ENCODE peak calls at places on chromosome 1, in ten cellular contexts. V is transverse colon, S is suprapubic skin, Z is stomach, G is H1, J is SK-N-SH, D is K562, F is HepG2, E is sigmoid colon, U is GM12878. I is an unnamed sample. For H3K4me1, the result is how much of the 10 kb centered on the place peaks cover.

GRCh38 chr1:3061981-3062615 is 6.9 kb upstream of the PRDM16 start:
- DNase-seq in J (no peak), Z (peak), F (no peak), G (no peak), D (no peak), S (no peak), U (no peak), V (no peak), E (peak), I (no peak)

GRCh38 chr1:225817611-225818061 is 7.7 kb downstream of the EPHX1 start:
- DNase-seq in Z (peak), V (peak), J (no peak), S (peak), F (peak), E (peak), U (no peak), G (no peak), D (peak), I (no peak)

GRCh38 chr1:116119876-116120275 is 8.7 kb downstream of the MAB21L3 start:
- DNase-seq in J (no peak), G (no peak), S (no peak), F (no peak), Z (no peak), V (no peak), D (no peak), E (no peak), U (no peak), I (no peak)

GRCh38 chr1:94486990-94487389 is 54.6 kb downstream of the F3 start:
- DNase-seq in E (no peak), S (no peak), J (no peak), D (no peak), Z (no peak), V (no peak), G (no peak), U (no peak), F (no peak), I (no peak)

GRCh38 chr1:110069302-110070281 is 880 bp downstream of the ALX3 start:
- DNase-seq in F (no peak), J (no peak), G (no peak), U (no peak), S (no peak), V (no peak), Z (no peak), E (no peak), D (no peak), I (no peak)

GRCh38 chr1:27306892-27307850 is 14.8 kb upstream of the TMEM222 start:
- DNase-seq in S (no peak), D (peak), J (no peak), U (no peak), V (no peak), Z (no peak), E (no peak), F (peak), G (no peak), I (no peak)

GRCh38 chr1:202266061-202266765 is 72.6 kb downstream of the LGR6 start:
- DNase-seq in J (no peak), D (no peak), U (no peak), E (peak), S (no peak), Z (peak), G (no peak), V (no peak), F (no peak), I (no peak)

GRCh38 chr1:46806196-46807020 is 7.6 kb downstream of the CYP4B1 start:
- DNase-seq in E (peak), F (no peak), U (no peak), D (no peak), Z (peak), V (no peak), J (no peak), G (no peak), S (peak), I (peak)

GRCh38 chr1:94384485-94385353 is 33.5 kb upstream of the ABCD3 start:
- DNase-seq in S (no peak), G (no peak), J (peak), U (no peak), E (no peak), F (peak), V (peak), D (no peak), Z (peak), I (no peak)

GRCh38 chr1:219772265-219773036 is 155.9 kb downstream of the SLC30A10 start:
- DNase-seq in D (no peak), S (no peak), J (no peak), F (no peak), U (no peak), Z (no peak), E (no peak), G (no peak), V (no peak), I (no peak)

GRCh38 chr1:76379506-76379905 is 305.0 kb downstream of the ST6GALNAC3 start:
- DNase-seq in G (no peak), E (no peak), Z (no peak), U (no peak), D (no peak), V (no peak), S (no peak), F (no peak), J (no peak), I (no peak)

GRCh38 chr1:41347276-41347675 is 14.0 kb upstream of the FOXO6 start:
- DNase-seq in E (no peak), F (no peak), S (peak), J (no peak), V (no peak), Z (no peak), D (no peak), U (no peak), G (no peak), I (no peak)

GRCh38 chr1:203536981-203537455 is 43.1 kb downstream of the OPTC start:
- DNase-seq in F (peak), S (no peak), J (no peak), E (no peak), D (no peak), G (no peak), V (peak), U (no peak), Z (peak), I (no peak)

GRCh38 chr1:84253891-84254290 is 47.6 kb upstream of the SAMD13 start:
- DNase-seq in V (peak), J (no peak), D (no peak), Z (peak), E (peak), G (no peak), U (no peak), S (no peak), F (peak), I (no peak)

GRCh38 chr1:177164380-177165068 is at the start of gene ASTN1:
- DNase-seq in E (no peak), J (peak), V (no peak), F (no peak), U (no peak), Z (no peak), G (no peak), D (no peak), S (no peak), I (no peak)

GRCh38 chr1:209645574-209646452 is 6.4 kb downstream of the LAMB3 start:
- DNase-seq in G (no peak), S (no peak), U (no peak), Z (no peak), J (no peak), E (no peak), D (peak), V (no peak), F (no peak), I (no peak)

GRCh38 chr1:54362881-54363340 is 43.3 kb downstream of the SSBP3 start:
- DNase-seq in U (no peak), J (no peak), F (no peak), E (no peak), D (peak), G (no peak), V (peak), S (no peak), Z (no peak), I (no peak)

GRCh38 chr1:2489615-2490014 is 13.5 kb downstream of the PLCH2 start:
- DNase-seq in D (no peak), F (no peak), S (no peak), U (no peak), V (no peak), G (no peak), Z (no peak), E (no peak), J (no peak), I (no peak)

GRCh38 chr1:21647431-21648373 is 21.5 kb downstream of the RAP1GAP start:
- DNase-seq in F (no peak), J (no peak), S (no peak), G (peak), D (peak), E (no peak), V (peak), Z (no peak), U (no peak), I (no peak)

GRCh38 chr1:181704556-181704955 is 221.2 kb downstream of the CACNA1E start:
- DNase-seq in S (no peak), Z (no peak), J (no peak), U (no peak), F (no peak), D (no peak), E (no peak), V (no peak), G (no peak), I (peak)

GRCh38 chr1:117013310-117013850 is 11.8 kb downstream of the CD101 start:
- DNase-seq in F (no peak), V (no peak), G (no peak), U (no peak), E (no peak), S (no peak), D (no peak), J (no peak), Z (peak), I (no peak)

GRCh38 chr1:215710340-215710971 is 143.4 kb downstream of the KCTD3 start:
- DNase-seq in S (no peak), G (peak), V (no peak), J (peak), D (peak), F (peak), U (no peak), E (no peak), Z (no peak), I (no peak)

GRCh38 chr1:46927249-46927835 is 13.9 kb downstream of the CYP4A11 start:
- DNase-seq in Z (no peak), E (no peak), V (no peak), J (no peak), G (no peak), F (no peak), S (no peak), D (no peak), U (no peak), I (no peak)

GRCh38 chr1:186325239-186325638 is 49.8 kb downstream of the TPR start:
- DNase-seq in U (no peak), D (peak), J (no peak), S (no peak), E (no peak), V (no peak), G (no peak), F (peak), Z (no peak), I (no peak)

GRCh38 chr1:220363196-220363831 is 91.1 kb upstream of the RAB3GAP2 start:
- DNase-seq in Z (no peak), U (no peak), V (no peak), E (no peak), J (peak), S (no peak), F (no peak), D (no peak), G (no peak), I (peak)

GRCh38 chr1:52423771-52424170 is 19.4 kb downstream of the PRPF38A start:
- DNase-seq in G (no peak), V (no peak), D (peak), J (no peak), S (no peak), Z (no peak), U (no peak), E (no peak), F (no peak), I (no peak)

GRCh38 chr1:157932082-157932481 is 61.4 kb upstream of the KIRREL1 start:
- DNase-seq in S (no peak), F (no peak), J (no peak), G (no peak), U (no peak), V (no peak), Z (no peak), D (no peak), E (no peak), I (no peak)

GRCh38 chr1:24149854-24150227 is 6.9 kb upstream of the IL22RA1 start:
- DNase-seq in E (no peak), D (peak), V (peak), J (no peak), S (no peak), U (no peak), Z (peak), F (no peak), G (no peak), I (no peak)

GRCh38 chr1:207316622-207317510 is 4.6 kb upstream of the CD55 start:
- DNase-seq in Z (peak), E (peak), S (no peak), G (no peak), D (peak), F (no peak), V (peak), U (no peak), J (no peak), I (no peak)

GRCh38 chr1:1160281-1160930 is 13.3 kb upstream of the TTLL10 start:
- DNase-seq in D (no peak), J (no peak), S (no peak), U (no peak), V (no peak), Z (no peak), F (no peak), G (no peak), E (no peak), I (no peak)

DNA sequence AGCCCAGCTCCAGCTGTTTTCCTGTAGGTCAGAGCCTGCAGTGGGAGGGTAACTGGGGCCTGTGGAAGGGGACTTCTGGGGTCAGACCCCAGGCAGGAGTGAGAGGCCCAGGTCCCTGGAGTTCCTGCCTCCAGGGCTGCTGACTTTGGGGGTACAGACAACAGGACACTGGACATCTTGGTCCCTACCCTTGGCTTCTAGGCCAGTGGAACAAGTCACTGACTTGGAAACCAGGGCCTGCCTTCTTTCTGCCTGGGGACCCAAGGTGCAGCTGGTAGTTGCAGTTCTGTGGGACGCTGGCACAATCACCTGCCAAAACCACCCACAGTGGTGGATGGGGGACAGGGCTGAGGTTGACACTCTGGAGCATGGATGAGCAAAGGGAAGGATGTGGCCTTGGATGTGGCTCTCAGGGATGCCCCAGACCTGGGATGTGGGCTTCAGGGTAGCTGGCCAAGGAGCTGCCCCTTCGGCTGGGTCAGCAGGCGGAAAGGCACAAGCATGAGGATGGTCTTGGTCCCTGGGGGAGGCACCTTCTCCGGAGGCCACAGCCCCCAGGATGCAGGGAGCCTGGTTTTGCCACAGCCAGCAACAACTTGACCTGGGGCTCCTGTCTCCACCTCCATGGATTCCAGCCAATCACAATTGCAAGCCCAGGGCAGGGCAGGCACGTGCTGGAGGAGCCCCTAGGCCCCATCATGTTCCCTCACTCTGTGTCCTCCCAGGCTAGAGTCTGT is 5.8 kb downstream of the JMJD4 start:
- DNase-seq in E (no peak), F (no peak), S (no peak), D (peak), G (no peak), U (no peak), V (no peak), Z (no peak), J (peak), I (no peak)
- TF ChIP-seq POLR2AphosphoS5 in E (no peak), F (no peak), S (no peak), D (no peak), G (no peak), U (no peak), V (no peak), Z (no peak), J (no peak), I (no peak)

GRCh38 chr1:4652631-4653327 is 1.6 kb upstream of the AJAP1 start:
- DNase-seq in G (no peak), V (peak), F (peak), J (peak), D (peak), S (no peak), Z (peak), E (no peak), U (no peak), I (no peak)

GRCh38 chr1:4653328-4653660 is 1.1 kb upstream of the AJAP1 start:
- DNase-seq in G (no peak), D (no peak), S (no peak), V (no peak), F (no peak), E (no peak), U (no peak), J (no peak), Z (no peak), I (no peak)

GRCh38 chr1:4655674-4656532 is 1.5 kb downstream of the AJAP1 start:
- DNase-seq in Z (no peak), V (peak), G (no peak), F (no peak), S (no peak), D (peak), J (peak), U (no peak), E (peak), I (no peak)

GRCh38 chr1:4654764-4655673 is 610 bp downstream of the AJAP1 start:
- DNase-seq in V (no peak), J (peak), D (no peak), Z (no peak), G (no peak), F (no peak), S (no peak), U (no peak), E (no peak), I (no peak)

DNA sequence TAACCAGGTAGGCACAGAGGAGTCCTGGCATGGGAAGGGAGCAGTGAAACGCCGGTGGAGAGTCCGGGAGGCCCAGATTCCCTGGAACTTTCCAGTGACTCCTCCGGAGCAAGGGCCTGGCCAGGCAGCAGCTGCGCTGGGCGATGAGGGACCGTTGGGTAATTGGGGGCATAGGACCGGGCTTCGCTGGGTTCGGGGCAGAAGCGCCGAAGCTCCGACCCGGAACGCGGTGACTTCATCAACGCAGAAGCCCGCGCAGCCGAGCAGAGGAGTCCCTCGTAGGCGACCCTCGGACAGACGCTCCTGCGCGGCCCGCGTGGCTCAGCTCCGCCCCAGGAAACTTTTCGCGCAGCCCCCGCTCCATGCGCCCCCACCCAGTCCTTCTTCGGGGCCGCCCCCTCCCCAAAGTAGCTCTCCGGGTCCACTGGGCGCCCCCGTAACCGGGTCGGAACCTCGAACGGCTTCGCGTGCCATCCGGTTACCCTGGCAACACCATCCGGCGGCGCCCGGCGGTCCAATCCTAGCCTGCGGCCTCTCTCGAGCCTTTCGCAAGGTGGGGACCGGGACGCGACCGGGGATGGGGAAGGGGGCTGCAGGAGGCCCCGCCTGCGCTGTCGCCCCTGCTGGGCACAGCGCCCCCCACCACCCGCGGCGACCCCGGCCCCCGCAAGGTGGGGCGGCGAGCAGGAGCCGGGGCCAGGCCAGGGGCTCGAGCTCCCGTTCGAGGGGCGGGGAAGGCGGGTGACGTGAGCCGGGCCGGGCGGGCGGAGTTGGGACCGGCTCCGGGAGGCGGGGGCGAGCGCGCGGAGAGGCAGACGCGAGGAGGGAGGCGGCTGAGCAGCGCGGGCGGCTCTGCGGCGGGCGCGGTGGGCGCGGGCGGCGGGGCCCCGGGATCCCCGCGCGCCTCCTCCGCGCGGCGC is at the start of gene AJAP1:
- DNase-seq in S (no peak), G (no peak), J (peak), D (no peak), U (no peak), Z (no peak), V (no peak), F (no peak), E (no peak), I (no peak)
- TF ChIP-seq EP300 in S (no peak), G (no peak), J (no peak), D (no peak), U (no peak), Z (no peak), V (no peak), F (no peak), E (no peak), I (no peak)

DNA sequence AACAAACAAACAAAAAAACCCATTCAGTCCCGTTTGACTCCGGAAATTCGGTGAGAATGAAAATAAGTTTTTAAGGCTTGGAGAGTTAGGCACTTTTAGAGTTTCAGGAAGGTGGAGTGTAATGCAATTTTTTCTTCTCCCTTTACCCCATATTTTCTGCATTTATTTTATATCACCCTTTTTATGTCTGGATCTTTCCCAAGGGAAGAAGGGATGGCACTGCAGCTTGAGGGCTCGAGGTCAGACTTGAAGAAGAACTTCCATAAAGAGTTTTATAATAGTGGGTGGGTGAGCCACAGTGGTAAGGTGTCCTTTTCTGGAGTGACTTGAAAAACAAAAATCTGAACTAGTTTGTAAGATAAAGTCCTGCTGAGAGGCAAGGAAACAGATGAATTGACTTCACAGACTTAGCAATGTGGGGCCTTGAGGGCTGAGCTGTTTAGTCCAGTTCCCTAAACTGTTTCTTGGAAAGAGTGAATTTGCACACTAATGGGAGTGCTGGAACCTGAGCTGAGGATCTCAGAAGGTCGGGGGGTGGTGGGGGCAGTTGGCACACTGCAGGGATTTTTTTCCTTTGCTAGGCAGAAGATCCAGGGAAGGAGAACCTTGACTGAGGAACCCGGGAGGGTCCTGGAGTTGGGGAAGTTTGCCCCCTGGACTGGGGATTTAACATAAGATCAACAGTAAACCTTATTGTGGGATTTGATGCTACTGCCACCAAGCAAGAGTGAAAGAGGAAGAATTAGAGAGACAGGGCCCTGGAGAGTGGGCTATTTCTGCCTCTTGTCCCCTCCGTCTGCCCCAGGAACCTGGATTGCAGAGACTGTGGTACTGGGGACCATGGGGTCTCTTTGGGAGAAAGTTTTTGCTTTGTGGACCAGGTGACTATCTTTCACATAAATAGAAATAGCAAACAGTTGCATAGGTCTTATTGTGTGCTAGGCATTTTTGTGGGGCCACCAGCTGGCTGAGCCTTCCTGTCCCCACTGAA is 1.8 kb upstream of the MEX3A start:
- DNase-seq in D (no peak), F (no peak), E (no peak), U (no peak), G (no peak), S (no peak), V (no peak), Z (no peak), J (no peak), I (no peak)
- H3K4me1 ChIP-seq in D (under half), F (half or more), E (under half), U (under half), G (under half), S (under half), V (under half), Z (under half), J (under half), I (under half)

GRCh38 chr1:33228935-33229487 is 27.3 kb upstream of the ZNF362 start:
- DNase-seq in U (no peak), G (no peak), D (peak), Z (no peak), E (peak), J (no peak), F (no peak), S (no peak), V (no peak), I (peak)
- TF ChIP-seq POLR2AphosphoS5 in U (no peak), G (no peak), D (no peak), Z (no peak), E (peak), J (no peak), F (no peak), S (no peak), V (no peak), I (no peak)